ENCODE peak calls at places on chromosomes 2 and 18, in five cellular contexts. X, Q, G, Y and K are unnamed samples.

GRCh38 chr2:207624170-207625013 is 802 bp downstream of the METTL21A start:
- DNase-seq in Q (peak; percentile 57), Y (peak; percentile 29), X (peak; percentile 70), G (peak; percentile 50), K (peak; percentile 69)

GRCh38 chr2:240591226-240591625 is 4.7 kb downstream of the CAPN10 start:
- DNase-seq in Q (no peak), X (no peak), Y (no peak), G (no peak), K (no peak)

GRCh38 chr2:223047260-223047761 is 4.7 kb upstream of the KCNE4 start:
- DNase-seq in Q (no peak), X (no peak), Y (no peak), G (no peak), K (no peak)

GRCh38 chr2:157077753-157078152 is 179.8 kb upstream of the GALNT5 start:
- DNase-seq in G (no peak), X (no peak), Y (no peak), Q (no peak), K (no peak)

GRCh38 chr18:28208712-28209265 is 31.9 kb upstream of the CDH2 start:
- DNase-seq in Y (no peak), G (no peak), Q (no peak), X (no peak), K (no peak)

GRCh38 chr2:79832540-79833234 is 319.8 kb downstream of the CTNNA2 start:
- DNase-seq in Q (peak; percentile 68), X (peak; percentile 92), G (peak; percentile 53), Y (no peak), K (peak; percentile 87)

GRCh38 chr18:10455726-10456453 is 1.5 kb downstream of the APCDD1 start:
- DNase-seq in X (no peak), Q (no peak), G (no peak), Y (no peak), K (no peak)

GRCh38 chr2:186256540-186256939 is 229.5 kb upstream of the ZC3H15 start:
- DNase-seq in Y (no peak), G (peak; percentile 35), Q (peak; percentile 83), X (peak; percentile 16), K (peak; percentile 51)

GRCh38 chr18:3771121-3771971 is 321.4 kb downstream of the TGIF1 start:
- DNase-seq in Q (peak; percentile 94), G (no peak), Y (peak; percentile 73), X (peak; percentile 80), K (peak; percentile 89)

GRCh38 chr18:46577546-46577945 is 79.5 kb downstream of the LOXHD1 start:
- DNase-seq in G (no peak), Q (no peak), Y (no peak), X (no peak), K (no peak)

GRCh38 chr18:55002261-55002660 is 43.0 kb upstream of the CCDC68 start:
- DNase-seq in Y (no peak), G (no peak), Q (no peak), X (no peak), K (no peak)

GRCh38 chr2:176138526-176139169 is 9.1 kb downstream of the HOXD8 start:
- DNase-seq in X (no peak), Y (no peak), Q (no peak), G (no peak), K (no peak)

GRCh38 chr2:5076599-5076998 is 615.6 kb upstream of the SOX11 start:
- DNase-seq in Y (no peak), G (no peak), Q (no peak), X (no peak), K (no peak)

GRCh38 chr2:171034315-171034714 is 105.3 kb downstream of the GORASP2 start:
- DNase-seq in Q (peak; percentile 3), X (no peak), G (no peak), Y (no peak), K (no peak)

GRCh38 chr2:226977775-226978190 is 141.9 kb downstream of the RHBDD1 start:
- DNase-seq in X (no peak), Q (no peak), Y (no peak), G (peak; percentile 10), K (no peak)

GRCh38 chr18:58505181-58505580 is 123.7 kb downstream of the ALPK2 start:
- DNase-seq in G (no peak), Y (no peak), Q (no peak), X (no peak), K (no peak)

GRCh38 chr18:63166142-63166541 is 153.4 kb downstream of the BCL2 start:
- DNase-seq in X (no peak), Q (no peak), G (no peak), Y (no peak), K (no peak)